ENCODE peak calls at places on chromosomes 5 and 9, in five cellular contexts. I is kidney, U is fibroblast of lung, B is GM12865, Z is HepG2. F is an unnamed sample.

GRCh38 chr5:1176473-1177391 is 24.7 kb upstream of the SLC6A19 start:
- DNase-seq in B (no peak), Z (no peak), U (no peak), I (peak), F (no peak)

GRCh38 chr5:63743096-63743798 is 219.0 kb downstream of the HTR1A start:
- DNase-seq in I (no peak), U (no peak), B (no peak), Z (no peak), F (no peak)

GRCh38 chr5:100746730-100747129 is 156.4 kb downstream of the ST8SIA4 start:
- DNase-seq in Z (no peak), B (peak), I (no peak), U (no peak), F (no peak)

GRCh38 chr5:116559673-116560164 is 14.9 kb downstream of the SEMA6A start:
- DNase-seq in B (no peak), U (no peak), I (no peak), Z (no peak), F (no peak)

GRCh38 chr9:84652496-84653081 is 16.9 kb upstream of the NTRK2 start:
- DNase-seq in Z (no peak), B (no peak), U (no peak), I (no peak), F (no peak)

GRCh38 chr5:102296229-102296817 is at the start of gene SLCO4C1:
- DNase-seq in Z (peak), U (peak), B (peak), I (peak), F (peak)

GRCh38 chr5:150612405-150612804 is 28.1 kb upstream of the SYNPO start:
- DNase-seq in B (no peak), U (no peak), Z (no peak), I (no peak), F (no peak)

GRCh38 chr5:142151436-142152382 is 43.1 kb downstream of the NDFIP1 start:
- DNase-seq in U (peak), I (no peak), B (peak), Z (peak), F (peak)

GRCh38 chr9:128774804-128775203 is 3.1 kb upstream of the ZER1 start:
- DNase-seq in I (no peak), U (no peak), B (no peak), Z (no peak), F (no peak)

GRCh38 chr9:126439402-126439765 is 112.8 kb downstream of the MVB12B start:
- DNase-seq in B (no peak), Z (no peak), U (peak), I (no peak), F (no peak)

GRCh38 chr5:159456722-159457462 is 126.6 kb upstream of the IL12B start:
- DNase-seq in B (peak), I (no peak), U (no peak), Z (no peak), F (no peak)

GRCh38 chr9:99373912-99374311 is 151.8 kb downstream of the SEC61B start:
- DNase-seq in U (no peak), I (no peak), Z (no peak), B (no peak), F (no peak)

GRCh38 chr5:116492016-116492623 is 82.5 kb downstream of the SEMA6A start:
- DNase-seq in B (peak), Z (peak), I (no peak), U (peak), F (no peak)

GRCh38 chr5:109630109-109630508 is 59.6 kb upstream of the MAN2A1 start:
- DNase-seq in U (peak), Z (no peak), B (no peak), I (no peak), F (no peak)

GRCh38 chr5:73668422-73669116 is 42.6 kb downstream of the ARHGEF28 start:
- DNase-seq in I (no peak), U (no peak), B (peak), Z (no peak), F (no peak)

GRCh38 chr9:37350486-37351190 is 71.9 kb upstream of the GRHPR start:
- DNase-seq in Z (no peak), U (no peak), I (no peak), B (no peak), F (no peak)

GRCh38 chr5:18807256-18808193 is 1173.3 kb downstream of the TAF11L14 start:
- DNase-seq in I (no peak), Z (no peak), B (no peak), U (no peak), F (no peak)

GRCh38 chr9:34276772-34277171 is 52.3 kb downstream of the KIF24 start:
- DNase-seq in I (no peak), Z (no peak), B (no peak), U (no peak), F (no peak)

GRCh38 chr9:113166039-113166438 is 15.2 kb downstream of the SLC31A2 start:
- DNase-seq in Z (no peak), U (no peak), I (no peak), B (no peak), F (no peak)

GRCh38 chr9:94586814-94587213 is 6.8 kb downstream of the FBP2 start:
- DNase-seq in U (no peak), Z (no peak), B (no peak), I (no peak), F (no peak)

GRCh38 chr5:108983456-108984092 is 235.9 kb downstream of the FER start:
- DNase-seq in B (no peak), I (no peak), Z (no peak), U (peak), F (no peak)

GRCh38 chr9:122134822-122135528 is 24.6 kb downstream of the NDUFA8 start:
- DNase-seq in Z (no peak), I (no peak), B (no peak), U (peak), F (no peak)

GRCh38 chr5:134489227-134489944 is 36.1 kb upstream of the JADE2 start:
- DNase-seq in I (peak), U (no peak), B (no peak), Z (no peak), F (no peak)

GRCh38 chr5:32583582-32584232 is 1.6 kb upstream of the SUB1 start:
- DNase-seq in U (no peak), Z (no peak), I (no peak), B (peak), F (no peak)

GRCh38 chr9:129143031-129143441 is 31.8 kb downstream of the PTPA start:
- DNase-seq in U (peak), B (peak), Z (peak), I (peak), F (peak)

GRCh38 chr9:136052433-136052880 is 42.6 kb downstream of the NACC2 start:
- DNase-seq in U (no peak), Z (peak), B (no peak), I (peak), F (no peak)

GRCh38 chr5:181221792-181222629 is 1.1 kb upstream of the TRIM41 start:
- DNase-seq in U (peak), B (peak), Z (peak), I (peak), F (peak)

GRCh38 chr5:6715758-6716633 is 2.8 kb downstream of the TENT4A start:
- DNase-seq in U (no peak), I (no peak), Z (no peak), B (no peak), F (no peak)

GRCh38 chr5:6905423-6905822 is 192.2 kb downstream of the TENT4A start:
- DNase-seq in I (no peak), Z (no peak), B (no peak), U (no peak), F (no peak)

GRCh38 chr9:2568689-2569088 is 52.9 kb upstream of the VLDLR start:
- DNase-seq in I (no peak), U (no peak), Z (peak), B (no peak), F (no peak)

GRCh38 chr9:101311759-101312420 is 72.9 kb downstream of the BAAT start:
- DNase-seq in I (no peak), U (peak), B (peak), Z (peak), F (no peak)

GRCh38 chr9:16532272-16532671 is 338.2 kb downstream of the BNC2 start:
- DNase-seq in Z (no peak), I (no peak), U (no peak), B (no peak), F (no peak)

GRCh38 chr5:31551878-31552277 is 19.8 kb downstream of the C5orf22 start:
- DNase-seq in Z (no peak), B (no peak), I (no peak), U (no peak), F (no peak)

GRCh38 chr9:13983607-13984006 is 330.3 kb downstream of the NFIB start:
- DNase-seq in Z (no peak), U (no peak), B (no peak), I (no peak), F (no peak)

GRCh38 chr5:136811551-136811950 is 446.2 kb upstream of the TRPC7 start:
- DNase-seq in Z (no peak), I (no peak), B (no peak), U (peak), F (no peak)

GRCh38 chr9:36101916-36102741 is 34.4 kb upstream of the GLIPR2 start:
- DNase-seq in Z (peak), U (peak), B (no peak), I (no peak), F (peak)

DNA sequence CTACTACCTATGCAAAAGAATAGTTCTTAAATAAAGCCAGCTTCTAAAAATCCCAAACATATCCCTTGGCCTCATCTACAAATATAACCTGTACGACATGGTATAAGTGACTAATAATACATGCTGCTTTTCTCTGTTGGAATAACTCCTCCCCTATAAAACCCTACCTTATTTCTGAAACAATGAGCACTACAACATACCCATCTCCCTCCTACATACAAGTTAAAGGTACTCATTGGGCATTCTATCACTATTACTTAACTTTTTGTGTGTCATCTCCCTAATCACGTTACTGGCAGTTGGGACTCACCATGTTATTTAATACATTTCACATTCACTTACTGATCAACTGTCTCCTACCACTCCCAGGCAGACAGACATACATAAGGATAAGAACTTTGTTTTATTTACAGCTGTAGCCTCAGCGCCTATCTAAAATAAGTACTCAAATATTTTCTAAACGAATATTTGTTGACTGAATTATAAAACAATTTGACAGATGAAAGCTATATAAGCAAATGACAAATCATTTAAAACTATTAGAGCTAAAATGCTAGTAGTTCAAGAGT is 4.1 kb downstream of the CLK4 start:
- DNase-seq in B (no peak), U (no peak), Z (no peak), I (no peak), F (no peak)
- H3K4me3 ChIP-seq in B (no peak), U (no peak), Z (no peak), I (no peak), F (no peak)

GRCh38 chr5:156103116-156103860 is 223.7 kb upstream of the SGCD start:
- DNase-seq in I (no peak), Z (no peak), U (no peak), B (no peak), F (no peak)
- TF ChIP-seq CTCF in I (no peak), Z (no peak), U (no peak), B (no peak), F (no peak)

GRCh38 chr5:53246042-53246836 is 136.7 kb upstream of the MOCS2 start:
- DNase-seq in B (no peak), U (peak), I (no peak), Z (no peak), F (no peak)
- H3K4me3 ChIP-seq in B (no peak), U (no peak), I (no peak), Z (no peak), F (no peak)

GRCh38 chr5:151739395-151739794 is 19.0 kb downstream of the ATOX1 start:
- DNase-seq in U (no peak), I (no peak), Z (no peak), B (no peak), F (peak)
- TF ChIP-seq CTCF in U (no peak), I (no peak), Z (no peak), B (no peak), F (no peak)

GRCh38 chr5:54895816-54896341 is 89.5 kb downstream of the ESM1 start:
- DNase-seq in I (no peak), U (peak), Z (peak), B (peak), F (peak)
- H3K4me3 ChIP-seq in I (no peak), U (no peak), Z (no peak), B (no peak), F (no peak)

DNA sequence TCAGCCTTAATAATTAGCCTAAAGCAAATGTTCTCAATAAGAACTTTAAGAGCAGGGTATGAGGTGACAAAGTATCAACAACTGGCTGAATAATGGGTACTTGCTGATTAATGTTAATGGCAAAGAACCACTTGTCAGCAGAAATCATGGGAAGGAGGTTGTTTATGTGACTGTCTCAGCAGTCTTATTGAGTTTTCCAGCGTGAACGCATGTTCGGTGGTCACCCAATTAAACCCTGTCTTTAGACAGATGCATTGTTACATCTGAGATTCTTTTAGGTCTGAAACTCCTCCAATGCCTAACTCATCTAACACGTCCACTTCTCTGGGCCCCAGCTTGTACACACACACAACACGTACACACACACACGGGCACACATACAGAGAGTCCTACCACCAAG is 18.2 kb upstream of the TSSK1B start:
- DNase-seq in U (no peak), Z (no peak), B (no peak), I (no peak), F (no peak)
- TF ChIP-seq CTCF in U (no peak), Z (no peak), B (no peak), I (no peak), F (no peak)